ENCODE peak calls at places on chromosomes 16 and 17, in five cellular contexts. U is ovary, Y is A549, X is aorta, R is stomach. B is an unnamed sample. For H3K4me1, the result is how much of the 10 kb centered on the place peaks cover.

GRCh38 chr16:67781548-67781921 is 24.8 kb downstream of the RANBP10 start:
- DNase-seq in U (no peak), Y (no peak), X (no peak), R (no peak), B (no peak)

GRCh38 chr16:84689126-84689525 is 10.7 kb upstream of the USP10 start:
- DNase-seq in U (no peak), Y (no peak), X (no peak), R (no peak), B (peak)

GRCh38 chr17:76163919-76164318 is 22.9 kb upstream of the FOXJ1 start:
- DNase-seq in U (no peak), Y (no peak), X (no peak), R (no peak), B (no peak)

GRCh38 chr16:25158401-25158800 is 46.9 kb downstream of the LCMT1 start:
- DNase-seq in U (no peak), Y (no peak), X (no peak), R (no peak), B (no peak)

GRCh38 chr17:76541739-76542450 is 2.1 kb downstream of the PRCD start:
- DNase-seq in U (no peak), Y (no peak), X (no peak), R (no peak), B (no peak)

GRCh38 chr16:54286330-54287017 is at the start of gene IRX3:
- DNase-seq in U (peak), Y (peak), X (peak), R (peak), B (peak)

GRCh38 chr17:64455993-64456885 is 7.3 kb downstream of the MILR1 start:
- DNase-seq in U (no peak), Y (no peak), X (no peak), R (no peak), B (no peak)

GRCh38 chr16:25192096-25192495 is 24.7 kb upstream of the AQP8 start:
- DNase-seq in U (no peak), Y (no peak), X (no peak), R (no peak), B (no peak)

GRCh38 chr17:76681222-76682137 is 29.3 kb downstream of the MXRA7 start:
- DNase-seq in U (peak), Y (peak), X (peak), R (peak), B (peak)

GRCh38 chr16:50964491-50964890 is 186.6 kb downstream of the SALL1 start:
- DNase-seq in U (no peak), Y (no peak), X (no peak), R (no peak), B (no peak)

GRCh38 chr17:70366421-70366820 is 197.1 kb downstream of the KCNJ2 start:
- DNase-seq in U (no peak), Y (no peak), X (no peak), R (no peak), B (no peak)

GRCh38 chr16:82062645-82063058 is 27.6 kb downstream of the HSD17B2 start:
- DNase-seq in U (no peak), Y (no peak), X (no peak), R (no peak), B (no peak)

GRCh38 chr17:14922421-14922820 is 342.7 kb downstream of the PMP22 start:
- DNase-seq in U (no peak), Y (no peak), X (no peak), R (no peak), B (no peak)

GRCh38 chr16:84234656-84235285 is 5.0 kb downstream of the KCNG4 start:
- DNase-seq in U (no peak), Y (no peak), X (no peak), R (no peak), B (no peak)

GRCh38 chr16:47142469-47143328 is 1.0 kb downstream of the NETO2 start:
- DNase-seq in U (peak), Y (peak), X (peak), R (peak), B (peak)

GRCh38 chr16:30084096-30084815 is 7.5 kb downstream of the TBX6 start:
- DNase-seq in U (no peak), Y (no peak), X (no peak), R (no peak), B (no peak)

GRCh38 chr17:56297142-56297541 is 143.9 kb downstream of the ANKFN1 start:
- DNase-seq in U (no peak), Y (no peak), X (no peak), R (no peak), B (peak)

GRCh38 chr16:3106205-3106928 is 6.0 kb upstream of the ZNF205 start:
- DNase-seq in U (peak), Y (peak), X (peak), R (peak), B (peak)

GRCh38 chr17:30232822-30233427 is 2.6 kb downstream of the SLC6A4 start:
- DNase-seq in U (no peak), Y (no peak), X (no peak), R (no peak), B (no peak)

GRCh38 chr16:1669698-1670097 is 8.4 kb upstream of the JPT2 start:
- DNase-seq in U (no peak), Y (no peak), X (no peak), R (no peak), B (no peak)

GRCh38 chr17:46152423-46152822 is 40.8 kb downstream of the KANSL1 start:
- DNase-seq in U (no peak), Y (no peak), X (no peak), R (no peak), B (no peak)

GRCh38 chr17:8698142-8699050 is 46.2 kb downstream of the CCDC42 start:
- DNase-seq in U (peak), Y (no peak), X (peak), R (no peak), B (peak)

GRCh38 chr16:74601131-74601871 is 5.6 kb downstream of the GLG1 start:
- DNase-seq in U (no peak), Y (no peak), X (peak), R (no peak), B (no peak)

GRCh38 chr16:2798723-2799204 is 494 bp downstream of the PRSS41 start:
- DNase-seq in U (peak), Y (no peak), X (peak), R (no peak), B (no peak)

GRCh38 chr16:21150375-21151001 is at the start of gene DNAH3:
- DNase-seq in U (no peak), Y (no peak), X (no peak), R (no peak), B (no peak)

GRCh38 chr17:76515291-76515949 is 14.2 kb upstream of the RHBDF2 start:
- DNase-seq in U (peak), Y (no peak), X (peak), R (peak), B (peak)

GRCh38 chr17:3972281-3972731 is 8.1 kb upstream of the ATP2A3 start:
- DNase-seq in U (no peak), Y (no peak), X (peak), R (no peak), B (no peak)

GRCh38 chr16:3190949-3191353 is 2.9 kb downstream of the OR1F1 start:
- DNase-seq in U (no peak), Y (no peak), X (no peak), R (no peak), B (no peak)

GRCh38 chr16:46974352-46974751 is 878 bp upstream of the DNAJA2 start:
- DNase-seq in U (no peak), Y (peak), X (no peak), R (no peak), B (peak)

GRCh38 chr16:79169239-79169638 is 431.3 kb downstream of the MAF start:
- DNase-seq in U (no peak), Y (no peak), X (no peak), R (no peak), B (no peak)

GRCh38 chr17:4449736-4450135 is 16.0 kb downstream of the SPNS3 start:
- DNase-seq in U (no peak), Y (no peak), X (no peak), R (peak), B (no peak)

GRCh38 chr17:67624886-67625656 is 92.7 kb upstream of the NOL11 start:
- DNase-seq in U (no peak), Y (no peak), X (no peak), R (no peak), B (no peak)

GRCh38 chr16:87953308-87954208 is 2.3 kb downstream of the BANP start:
- DNase-seq in U (no peak), Y (no peak), X (no peak), R (no peak), B (no peak)

GRCh38 chr17:39800540-39800939 is 62.8 kb downstream of the GRB7 start:
- DNase-seq in U (no peak), Y (no peak), X (no peak), R (no peak), B (no peak)

GRCh38 chr17:77124192-77124908 is 16.4 kb upstream of the SEC14L1 start:
- DNase-seq in U (no peak), Y (peak), X (no peak), R (peak), B (peak)

GRCh38 chr17:75844530-75845057 is 390 bp upstream of the UNC13D start:
- DNase-seq in U (no peak), Y (peak), X (no peak), R (peak), B (no peak)

GRCh38 chr16:30748634-30749445 is 615 bp downstream of the PHKG2 start:
- DNase-seq in U (no peak), Y (peak), X (no peak), R (no peak), B (peak)

DNA sequence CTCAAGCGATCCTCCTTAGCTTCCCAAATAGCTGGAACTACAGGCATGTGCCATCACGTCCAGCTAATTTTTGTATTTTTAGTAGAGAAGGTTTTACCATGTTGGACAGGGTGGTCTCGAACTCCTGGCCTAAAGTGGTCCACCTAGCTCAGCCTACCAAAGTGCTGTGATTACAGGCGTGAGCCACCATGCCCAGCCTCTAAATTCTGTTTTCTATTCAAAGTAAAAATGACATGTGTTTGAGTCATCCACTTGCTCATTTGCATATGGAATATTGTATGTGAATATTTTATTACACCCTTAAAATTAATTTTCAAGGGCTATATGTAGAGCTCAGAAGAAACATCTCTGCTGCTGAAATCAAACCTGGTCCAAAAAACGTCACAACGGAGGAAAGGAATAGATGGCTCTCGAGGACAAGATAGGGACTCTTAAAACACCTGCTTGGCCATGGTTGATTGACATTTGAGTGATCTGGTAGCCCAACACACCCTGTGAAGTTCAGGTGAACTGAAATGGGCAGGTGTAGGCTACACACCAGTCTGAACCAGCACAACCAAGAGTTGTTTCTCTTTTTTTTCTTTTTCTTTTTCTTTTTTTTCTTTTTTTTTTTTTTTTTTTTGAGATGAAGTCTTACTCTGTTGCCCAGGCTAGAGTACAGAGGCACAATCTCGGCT is 51.1 kb downstream of the SF3B3 start:
- DNase-seq in U (no peak), Y (no peak), X (no peak), R (no peak), B (no peak)
- H3K4me1 ChIP-seq in U (under half), Y (under half), X (under half), R (under half), B (half or more)

GRCh38 chr16:89371968-89372634 is 118.3 kb downstream of the ANKRD11 start:
- DNase-seq in U (no peak), Y (no peak), X (peak), R (no peak), B (no peak)
- H3K4me1 ChIP-seq in U (under half), Y (under half), X (under half), R (under half), B (under half)

GRCh38 chr17:82267575-82268379 is 5.7 kb downstream of the CSNK1D start:
- DNase-seq in U (peak), Y (peak), X (peak), R (peak), B (peak)
- H3K4me1 ChIP-seq in U (under half), Y (half or more), X (under half), R (half or more), B (under half)

GRCh38 chr16:49530396-49530795 is 156.8 kb downstream of the C16orf78 start:
- DNase-seq in U (no peak), Y (no peak), X (no peak), R (no peak), B (no peak)

GRCh38 chr16:49528564-49529150 is 155.1 kb downstream of the C16orf78 start:
- DNase-seq in U (no peak), Y (no peak), X (no peak), R (no peak), B (no peak)

GRCh38 chr16:49528035-49528434 is 154.4 kb downstream of the C16orf78 start:
- DNase-seq in U (no peak), Y (no peak), X (no peak), R (no peak), B (peak)

GRCh38 chr16:49531425-49531824 is 157.8 kb downstream of the C16orf78 start:
- DNase-seq in U (no peak), Y (no peak), X (no peak), R (no peak), B (no peak)

GRCh38 chr16:49529646-49530045 is 156.0 kb downstream of the C16orf78 start:
- DNase-seq in U (no peak), Y (no peak), X (peak), R (no peak), B (no peak)
- H3K4me1 ChIP-seq in U (under half), Y (under half), X (under half), R (under half), B (under half)

GRCh38 chr17:17366941-17367885 is 64.0 kb downstream of the NT5M start:
- DNase-seq in U (no peak), Y (no peak), X (peak), R (no peak), B (no peak)
- H3K4me1 ChIP-seq in U (under half), Y (under half), X (under half), R (under half), B (under half)

B was measured in SJSA1.